ENCODE peak calls at places on chromosomes 6 and 20, in eight cellular contexts. One of them, this sample, is unnamed. For H3K36me3, the result is how much of the 10 kb centered on the place peaks cover.

GRCh38 chr20:58228484-58229197 is at the start of gene ANKRD60:
- DNase-seq in mesenchymal stem cell: peak
- DNase-seq in kidney epithelial cell: no peak
- DNase-seq in heart left ventricle: no peak
- DNase-seq in adrenal gland: peak
- DNase-seq in WERI-Rb-1: peak
- DNase-seq in BE2C: peak
- DNase-seq in SK-N-SH: peak
- DNase-seq in this sample: peak

GRCh38 chr6:53651149-53651763 is 14.3 kb downstream of the KLHL31 start:
- DNase-seq in mesenchymal stem cell: peak
- DNase-seq in kidney epithelial cell: no peak
- DNase-seq in heart left ventricle: peak
- DNase-seq in adrenal gland: peak
- DNase-seq in WERI-Rb-1: peak
- DNase-seq in BE2C: peak
- DNase-seq in SK-N-SH: peak
- DNase-seq in this sample: peak

GRCh38 chr6:165662041-165662491 is 975 bp downstream of the PDE10A start:
- DNase-seq in mesenchymal stem cell: peak
- DNase-seq in kidney epithelial cell: no peak
- DNase-seq in heart left ventricle: peak
- DNase-seq in adrenal gland: peak
- DNase-seq in WERI-Rb-1: no peak
- DNase-seq in BE2C: peak
- DNase-seq in SK-N-SH: peak
- DNase-seq in this sample: no peak

GRCh38 chr20:44204156-44204831 is 6.3 kb downstream of the OSER1 start:
- DNase-seq in mesenchymal stem cell: peak
- DNase-seq in kidney epithelial cell: peak
- DNase-seq in heart left ventricle: no peak
- DNase-seq in adrenal gland: no peak
- DNase-seq in WERI-Rb-1: no peak
- DNase-seq in BE2C: no peak
- DNase-seq in SK-N-SH: no peak
- DNase-seq in this sample: no peak

GRCh38 chr20:53975761-53976160 is 94.6 kb downstream of the BCAS1 start:
- DNase-seq in mesenchymal stem cell: no peak
- DNase-seq in kidney epithelial cell: no peak
- DNase-seq in heart left ventricle: no peak
- DNase-seq in adrenal gland: no peak
- DNase-seq in WERI-Rb-1: no peak
- DNase-seq in BE2C: no peak
- DNase-seq in SK-N-SH: no peak
- DNase-seq in this sample: no peak

GRCh38 chr20:63966172-63966943 is 3.4 kb downstream of the ZNF512B start:
- DNase-seq in mesenchymal stem cell: no peak
- DNase-seq in kidney epithelial cell: no peak
- DNase-seq in heart left ventricle: no peak
- DNase-seq in adrenal gland: peak
- DNase-seq in WERI-Rb-1: no peak
- DNase-seq in BE2C: peak
- DNase-seq in SK-N-SH: no peak
- DNase-seq in this sample: no peak

GRCh38 chr20:11329271-11329670 is 588.4 kb upstream of the BTBD3 start:
- DNase-seq in mesenchymal stem cell: no peak
- DNase-seq in kidney epithelial cell: no peak
- DNase-seq in heart left ventricle: no peak
- DNase-seq in adrenal gland: no peak
- DNase-seq in WERI-Rb-1: no peak
- DNase-seq in BE2C: no peak
- DNase-seq in SK-N-SH: no peak
- DNase-seq in this sample: no peak

GRCh38 chr20:16279320-16279719 is 293.9 kb downstream of the KIF16B start:
- DNase-seq in mesenchymal stem cell: no peak
- DNase-seq in kidney epithelial cell: no peak
- DNase-seq in heart left ventricle: no peak
- DNase-seq in adrenal gland: no peak
- DNase-seq in WERI-Rb-1: peak
- DNase-seq in BE2C: no peak
- DNase-seq in SK-N-SH: no peak
- DNase-seq in this sample: no peak

GRCh38 chr20:53434662-53435061 is 159.0 kb downstream of the ZNF217 start:
- DNase-seq in mesenchymal stem cell: no peak
- DNase-seq in kidney epithelial cell: no peak
- DNase-seq in heart left ventricle: no peak
- DNase-seq in adrenal gland: no peak
- DNase-seq in WERI-Rb-1: no peak
- DNase-seq in BE2C: no peak
- DNase-seq in SK-N-SH: no peak
- DNase-seq in this sample: no peak

GRCh38 chr6:44697333-44697732 is 309.8 kb downstream of the CDC5L start:
- DNase-seq in mesenchymal stem cell: no peak
- DNase-seq in kidney epithelial cell: no peak
- DNase-seq in heart left ventricle: peak
- DNase-seq in adrenal gland: no peak
- DNase-seq in WERI-Rb-1: peak
- DNase-seq in BE2C: no peak
- DNase-seq in SK-N-SH: no peak
- DNase-seq in this sample: no peak

GRCh38 chr6:55980627-55981211 is 105.3 kb upstream of the BMP5 start:
- DNase-seq in mesenchymal stem cell: peak
- DNase-seq in kidney epithelial cell: no peak
- DNase-seq in heart left ventricle: no peak
- DNase-seq in adrenal gland: peak
- DNase-seq in WERI-Rb-1: peak
- DNase-seq in BE2C: peak
- DNase-seq in SK-N-SH: peak
- DNase-seq in this sample: no peak

GRCh38 chr6:110554441-110554840 is 78.0 kb upstream of the SLC22A16 start:
- DNase-seq in mesenchymal stem cell: no peak
- DNase-seq in kidney epithelial cell: no peak
- DNase-seq in heart left ventricle: no peak
- DNase-seq in adrenal gland: no peak
- DNase-seq in WERI-Rb-1: no peak
- DNase-seq in BE2C: no peak
- DNase-seq in SK-N-SH: no peak
- DNase-seq in this sample: no peak

GRCh38 chr6:35057449-35058030 is 83.6 kb downstream of the TCP11 start:
- DNase-seq in mesenchymal stem cell: no peak
- DNase-seq in kidney epithelial cell: no peak
- DNase-seq in heart left ventricle: no peak
- DNase-seq in adrenal gland: no peak
- DNase-seq in WERI-Rb-1: no peak
- DNase-seq in BE2C: no peak
- DNase-seq in SK-N-SH: peak
- DNase-seq in this sample: no peak

GRCh38 chr20:46897471-46897870 is 2.8 kb downstream of the EYA2 start:
- DNase-seq in mesenchymal stem cell: no peak
- DNase-seq in kidney epithelial cell: no peak
- DNase-seq in heart left ventricle: no peak
- DNase-seq in adrenal gland: no peak
- DNase-seq in WERI-Rb-1: peak
- DNase-seq in BE2C: no peak
- DNase-seq in SK-N-SH: no peak
- DNase-seq in this sample: no peak

GRCh38 chr6:46023216-46023915 is 7.7 kb upstream of the CLIC5 start:
- DNase-seq in mesenchymal stem cell: no peak
- DNase-seq in kidney epithelial cell: no peak
- DNase-seq in heart left ventricle: no peak
- DNase-seq in adrenal gland: no peak
- DNase-seq in WERI-Rb-1: no peak
- DNase-seq in BE2C: no peak
- DNase-seq in SK-N-SH: no peak
- DNase-seq in this sample: no peak

GRCh38 chr6:112010328-112010727 is 43.6 kb upstream of the CCN6 start:
- DNase-seq in mesenchymal stem cell: no peak
- DNase-seq in kidney epithelial cell: no peak
- DNase-seq in heart left ventricle: no peak
- DNase-seq in adrenal gland: no peak
- DNase-seq in WERI-Rb-1: no peak
- DNase-seq in BE2C: no peak
- DNase-seq in SK-N-SH: no peak
- DNase-seq in this sample: no peak

GRCh38 chr6:128018821-128019220 is 118.0 kb upstream of the THEMIS start:
- DNase-seq in mesenchymal stem cell: no peak
- DNase-seq in kidney epithelial cell: no peak
- DNase-seq in heart left ventricle: no peak
- DNase-seq in adrenal gland: no peak
- DNase-seq in WERI-Rb-1: no peak
- DNase-seq in BE2C: no peak
- DNase-seq in SK-N-SH: no peak
- DNase-seq in this sample: no peak

GRCh38 chr20:18590163-18590562 is 2.3 kb downstream of the DTD1 start:
- DNase-seq in mesenchymal stem cell: peak
- DNase-seq in kidney epithelial cell: no peak
- DNase-seq in heart left ventricle: no peak
- DNase-seq in adrenal gland: no peak
- DNase-seq in WERI-Rb-1: no peak
- DNase-seq in BE2C: no peak
- DNase-seq in SK-N-SH: no peak
- DNase-seq in this sample: no peak

GRCh38 chr20:53870426-53871199 is 199.8 kb downstream of the BCAS1 start:
- DNase-seq in mesenchymal stem cell: no peak
- DNase-seq in kidney epithelial cell: no peak
- DNase-seq in heart left ventricle: no peak
- DNase-seq in adrenal gland: no peak
- DNase-seq in WERI-Rb-1: no peak
- DNase-seq in BE2C: no peak
- DNase-seq in SK-N-SH: no peak
- DNase-seq in this sample: no peak

DNA sequence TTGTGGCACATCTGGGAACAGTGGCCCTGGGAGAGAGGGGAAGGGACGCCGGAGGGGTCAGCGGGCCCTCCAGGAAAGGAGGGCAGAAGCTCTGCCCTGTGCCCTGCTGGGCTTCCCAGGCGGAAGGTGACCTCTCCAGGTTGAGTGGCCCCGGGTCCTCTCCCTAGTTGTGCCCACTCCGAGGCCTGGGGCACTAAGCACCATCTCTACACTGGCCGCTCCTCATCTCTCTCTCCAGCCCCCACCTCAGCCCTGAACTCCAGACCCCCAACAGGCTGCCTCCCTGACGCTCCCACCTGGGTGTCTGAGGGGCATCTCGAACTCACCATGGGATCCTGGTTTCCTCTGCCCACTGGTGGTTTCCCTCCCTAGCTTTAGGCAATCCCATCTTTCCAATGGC is 18.1 kb downstream of the KCNG1 start:
- DNase-seq in mesenchymal stem cell: no peak
- DNase-seq in kidney epithelial cell: no peak
- DNase-seq in heart left ventricle: no peak
- DNase-seq in adrenal gland: no peak
- DNase-seq in WERI-Rb-1: no peak
- DNase-seq in BE2C: no peak
- DNase-seq in SK-N-SH: no peak
- DNase-seq in this sample: no peak
- H3K36me3 ChIP-seq in mesenchymal stem cell: under half
- H3K36me3 ChIP-seq in kidney epithelial cell: under half
- H3K36me3 ChIP-seq in heart left ventricle: under half
- H3K36me3 ChIP-seq in adrenal gland: under half
- H3K36me3 ChIP-seq in WERI-Rb-1: under half
- H3K36me3 ChIP-seq in BE2C: under half
- H3K36me3 ChIP-seq in SK-N-SH: under half
- H3K36me3 ChIP-seq in this sample: under half

GRCh38 chr20:24977336-24977735 is 15.2 kb downstream of the APMAP start:
- DNase-seq in mesenchymal stem cell: no peak
- DNase-seq in kidney epithelial cell: no peak
- DNase-seq in heart left ventricle: no peak
- DNase-seq in adrenal gland: no peak
- DNase-seq in WERI-Rb-1: no peak
- DNase-seq in BE2C: no peak
- DNase-seq in SK-N-SH: no peak
- DNase-seq in this sample: no peak
- H3K36me3 ChIP-seq in mesenchymal stem cell: half or more
- H3K36me3 ChIP-seq in kidney epithelial cell: under half
- H3K36me3 ChIP-seq in heart left ventricle: half or more
- H3K36me3 ChIP-seq in adrenal gland: under half
- H3K36me3 ChIP-seq in WERI-Rb-1: half or more
- H3K36me3 ChIP-seq in BE2C: under half
- H3K36me3 ChIP-seq in SK-N-SH: under half
- H3K36me3 ChIP-seq in this sample: half or more

GRCh38 chr20:39036851-39037250 is 74.7 kb downstream of the DHX35 start:
- DNase-seq in mesenchymal stem cell: peak
- DNase-seq in kidney epithelial cell: no peak
- DNase-seq in heart left ventricle: no peak
- DNase-seq in adrenal gland: no peak
- DNase-seq in WERI-Rb-1: no peak
- DNase-seq in BE2C: no peak
- DNase-seq in SK-N-SH: no peak
- DNase-seq in this sample: no peak
- H3K36me3 ChIP-seq in mesenchymal stem cell: half or more
- H3K36me3 ChIP-seq in kidney epithelial cell: under half
- H3K36me3 ChIP-seq in heart left ventricle: half or more
- H3K36me3 ChIP-seq in adrenal gland: under half
- H3K36me3 ChIP-seq in WERI-Rb-1: under half
- H3K36me3 ChIP-seq in BE2C: under half
- H3K36me3 ChIP-seq in SK-N-SH: under half
- H3K36me3 ChIP-seq in this sample: half or more

GRCh38 chr6:37877373-37878149 is 58.0 kb downstream of the ZFAND3 start:
- DNase-seq in mesenchymal stem cell: peak
- DNase-seq in kidney epithelial cell: no peak
- DNase-seq in heart left ventricle: no peak
- DNase-seq in adrenal gland: no peak
- DNase-seq in WERI-Rb-1: no peak
- DNase-seq in BE2C: no peak
- DNase-seq in SK-N-SH: no peak
- DNase-seq in this sample: no peak

GRCh38 chr6:37875561-37876309 is 56.2 kb downstream of the ZFAND3 start:
- DNase-seq in mesenchymal stem cell: no peak
- DNase-seq in kidney epithelial cell: no peak
- DNase-seq in heart left ventricle: no peak
- DNase-seq in adrenal gland: no peak
- DNase-seq in WERI-Rb-1: no peak
- DNase-seq in BE2C: no peak
- DNase-seq in SK-N-SH: no peak
- DNase-seq in this sample: no peak

GRCh38 chr6:37874726-37875125 is 55.2 kb downstream of the ZFAND3 start:
- DNase-seq in mesenchymal stem cell: no peak
- DNase-seq in kidney epithelial cell: no peak
- DNase-seq in heart left ventricle: no peak
- DNase-seq in adrenal gland: no peak
- DNase-seq in WERI-Rb-1: no peak
- DNase-seq in BE2C: no peak
- DNase-seq in SK-N-SH: no peak
- DNase-seq in this sample: no peak

GRCh38 chr6:37878150-37878710 is 58.7 kb downstream of the ZFAND3 start:
- DNase-seq in mesenchymal stem cell: peak
- DNase-seq in kidney epithelial cell: no peak
- DNase-seq in heart left ventricle: no peak
- DNase-seq in adrenal gland: peak
- DNase-seq in WERI-Rb-1: peak
- DNase-seq in BE2C: no peak
- DNase-seq in SK-N-SH: no peak
- DNase-seq in this sample: no peak

DNA sequence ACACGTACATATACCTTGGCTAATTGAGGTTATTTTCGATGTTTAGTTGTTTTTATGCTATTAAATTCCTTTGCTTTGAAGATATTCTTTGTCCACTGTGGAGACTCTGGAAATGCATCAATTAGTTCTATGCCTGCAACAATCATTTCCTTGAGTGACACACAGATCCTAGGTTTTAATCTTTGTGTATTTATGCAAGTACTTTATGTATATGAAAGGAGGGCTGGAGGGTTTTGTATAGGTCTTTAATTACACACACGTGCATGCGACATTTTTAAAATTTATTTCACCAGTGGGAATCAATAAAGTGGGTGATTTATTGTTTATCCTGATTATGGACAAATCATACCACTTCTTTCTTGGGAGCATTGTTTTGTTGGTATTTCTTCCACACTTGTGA is 57.3 kb downstream of the ZFAND3 start:
- DNase-seq in mesenchymal stem cell: no peak
- DNase-seq in kidney epithelial cell: no peak
- DNase-seq in heart left ventricle: no peak
- DNase-seq in adrenal gland: no peak
- DNase-seq in WERI-Rb-1: no peak
- DNase-seq in BE2C: no peak
- DNase-seq in SK-N-SH: no peak
- DNase-seq in this sample: no peak
- H3K36me3 ChIP-seq in mesenchymal stem cell: under half
- H3K36me3 ChIP-seq in kidney epithelial cell: under half
- H3K36me3 ChIP-seq in heart left ventricle: under half
- H3K36me3 ChIP-seq in adrenal gland: under half
- H3K36me3 ChIP-seq in WERI-Rb-1: under half
- H3K36me3 ChIP-seq in BE2C: under half
- H3K36me3 ChIP-seq in SK-N-SH: under half
- H3K36me3 ChIP-seq in this sample: under half